ENCODE peak calls at places on chromosomes 2 and 18, in nine cellular contexts. W is psoas muscle, K is right lobe of liver, L is spleen, T is tibial nerve, C is sigmoid colon, M is heart left ventricle, G is dorsolateral prefrontal cortex, J is mesendoderm. U is an unnamed sample. For H3K27me3, the result is how much of the 10 kb centered on the place peaks cover.

GRCh38 chr2:121185571-121186074 is 99.4 kb downstream of the TFCP2L1 start:
- DNase-seq in G (peak), M (no peak), K (no peak), W (no peak), T (no peak), J (no peak), C (no peak), L (no peak), U (peak)

GRCh38 chr2:64942693-64943092 is 46.5 kb upstream of the SLC1A4 start:
- DNase-seq in T (no peak), M (no peak), L (no peak), W (peak), K (no peak), C (no peak), J (no peak), G (no peak), U (no peak)

GRCh38 chr2:64832926-64833325 is 156.3 kb upstream of the SLC1A4 start:
- DNase-seq in C (no peak), L (no peak), K (no peak), M (no peak), J (no peak), G (no peak), W (no peak), T (no peak), U (peak)

GRCh38 chr2:204665244-204665643 is 120.0 kb downstream of the PARD3B start:
- DNase-seq in W (no peak), M (no peak), L (no peak), C (no peak), J (peak), G (no peak), T (no peak), K (no peak), U (peak)

GRCh38 chr18:362914-363295 is 95.1 kb upstream of the THOC1 start:
- DNase-seq in M (no peak), W (no peak), L (no peak), T (no peak), J (no peak), K (no peak), C (no peak), G (no peak), U (no peak)

GRCh38 chr2:24820175-24820513 is 26.9 kb downstream of the CENPO start:
- DNase-seq in J (no peak), K (no peak), W (no peak), C (no peak), M (no peak), L (no peak), T (no peak), G (no peak), U (no peak)

GRCh38 chr2:74415762-74416395 is 5.5 kb downstream of the C2orf81 start:
- DNase-seq in J (no peak), K (no peak), T (no peak), G (no peak), W (no peak), L (no peak), C (no peak), M (no peak), U (no peak)

GRCh38 chr2:68734176-68734575 is 435 bp upstream of the ARHGAP25 start:
- DNase-seq in G (no peak), L (no peak), T (no peak), K (no peak), W (no peak), C (no peak), J (no peak), M (no peak), U (no peak)

GRCh38 chr2:228689049-228689448 is 507.6 kb upstream of the SPHKAP start:
- DNase-seq in W (no peak), M (no peak), C (no peak), J (peak), K (no peak), G (no peak), T (no peak), L (no peak), U (no peak)

GRCh38 chr2:62787381-62787780 is 81.9 kb downstream of the EHBP1 start:
- DNase-seq in C (no peak), T (no peak), K (no peak), W (no peak), G (no peak), J (peak), L (no peak), M (no peak), U (peak)

GRCh38 chr2:102806250-102806837 is 44.5 kb downstream of the TMEM182 start:
- DNase-seq in J (peak), W (peak), G (peak), K (peak), T (peak), C (peak), M (peak), L (no peak), U (peak)

GRCh38 chr18:654601-655000 is 2.9 kb upstream of the TYMS start:
- DNase-seq in W (no peak), J (no peak), L (no peak), G (no peak), K (no peak), M (no peak), T (no peak), C (no peak), U (no peak)

GRCh38 chr2:206212673-206213513 is 53.2 kb downstream of the EEF1B2 start:
- DNase-seq in M (no peak), T (no peak), K (no peak), C (no peak), J (peak), W (no peak), L (no peak), G (no peak), U (peak)

GRCh38 chr2:231521443-231521842 is 8.8 kb downstream of the NMUR1 start:
- DNase-seq in C (peak), T (no peak), G (no peak), M (no peak), L (no peak), J (no peak), K (no peak), W (no peak), U (no peak)

GRCh38 chr18:6755107-6755506 is 25.6 kb downstream of the ARHGAP28 start:
- DNase-seq in G (no peak), L (no peak), C (no peak), T (no peak), W (no peak), J (no peak), K (no peak), M (no peak), U (no peak)

GRCh38 chr2:26615336-26616031 is 25.7 kb downstream of the CIB4 start:
- DNase-seq in G (no peak), K (no peak), T (no peak), W (no peak), J (peak), C (peak), M (no peak), L (no peak), U (no peak)

GRCh38 chr2:191845248-191845715 is 1.6 kb downstream of the CAVIN2 start:
- DNase-seq in M (peak), L (peak), W (peak), C (peak), G (no peak), T (no peak), K (no peak), J (no peak), U (no peak)

GRCh38 chr2:216545359-216545758 is 46.7 kb downstream of the RPL37A start:
- DNase-seq in W (no peak), G (no peak), M (no peak), L (no peak), K (no peak), T (no peak), J (peak), C (no peak), U (no peak)

GRCh38 chr2:168528469-168528868 is 72.4 kb downstream of the CERS6 start:
- DNase-seq in L (no peak), C (no peak), K (no peak), M (no peak), T (no peak), W (no peak), G (no peak), J (no peak), U (no peak)

GRCh38 chr2:46555011-46555410 is 75.6 kb downstream of the TMEM247 start:
- DNase-seq in G (no peak), L (no peak), W (no peak), M (no peak), C (no peak), J (peak), K (no peak), T (no peak), U (no peak)

GRCh38 chr2:183519371-183520056 is 395.3 kb downstream of the NUP35 start:
- DNase-seq in W (no peak), J (no peak), T (no peak), K (no peak), C (no peak), M (no peak), G (no peak), L (no peak), U (no peak)

GRCh38 chr2:155442755-155443372 is 744.4 kb downstream of the KCNJ3 start:
- DNase-seq in C (no peak), W (no peak), L (no peak), M (no peak), G (no peak), T (no peak), K (no peak), J (no peak), U (peak)

GRCh38 chr2:42045389-42045788 is 2.4 kb upstream of the PKDCC start:
- DNase-seq in M (no peak), K (no peak), T (no peak), L (no peak), W (no peak), C (no peak), J (no peak), G (no peak), U (no peak)
- H3K27me3 ChIP-seq in M (under half), K (under half), T (under half), L (under half), W (under half), C (under half), J (under half), G (under half), U (half or more)

GRCh38 chr18:57440331-57441101 is 5.3 kb downstream of the ONECUT2 start:
- DNase-seq in J (peak), K (no peak), W (no peak), M (no peak), C (no peak), L (no peak), T (no peak), G (peak), U (no peak)
- H3K27me3 ChIP-seq in J (half or more), K (under half), W (half or more), M (half or more), C (half or more), L (under half), T (half or more), G (half or more), U (half or more)

GRCh38 chr2:239286901-239287300 is 113.9 kb downstream of the HDAC4 start:
- DNase-seq in T (no peak), W (peak), L (peak), G (peak), C (peak), K (no peak), M (no peak), J (no peak), U (no peak)
- H3K27me3 ChIP-seq in T (under half), W (under half), L (under half), G (under half), C (under half), K (under half), M (under half), J (under half), U (under half)

DNA sequence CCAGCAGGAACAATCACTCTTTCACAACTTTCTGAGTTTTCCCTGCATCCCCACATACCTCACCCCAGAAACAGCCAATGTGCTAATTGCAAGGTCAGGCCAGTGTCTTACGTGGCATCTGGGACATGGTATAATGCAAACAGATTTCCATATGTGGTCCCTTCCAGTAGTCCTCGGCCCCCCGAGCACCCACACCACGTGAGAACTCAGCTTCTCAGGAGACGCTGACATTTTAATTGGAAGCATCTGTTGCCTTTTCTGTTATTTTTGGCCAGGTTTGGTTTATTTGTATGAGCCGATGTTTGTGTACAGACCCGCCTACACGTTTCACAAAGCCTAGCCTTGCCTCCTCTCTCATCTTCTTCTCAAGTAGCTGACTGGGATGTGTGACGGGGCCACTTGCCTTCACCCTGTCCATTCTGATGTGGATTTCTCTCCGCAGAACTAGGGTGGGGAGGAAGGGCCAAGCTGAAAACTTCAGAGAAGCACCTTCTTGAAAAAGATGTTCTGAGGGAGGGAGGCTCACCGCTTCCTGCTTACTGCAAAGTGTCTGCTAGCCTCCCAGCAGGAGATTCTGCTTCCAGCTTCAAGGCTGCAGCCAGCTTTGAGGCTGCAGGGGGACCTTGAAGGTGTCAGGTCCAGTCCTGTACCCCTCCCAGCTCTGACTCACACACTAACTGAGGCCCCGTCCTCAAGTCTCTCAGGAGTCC is 109.6 kb upstream of the SLC14A2 start:
- DNase-seq in J (peak), K (no peak), W (no peak), T (no peak), M (peak), L (no peak), C (no peak), G (no peak), U (no peak)
- H3K27me3 ChIP-seq in J (under half), K (under half), W (under half), T (under half), M (under half), L (under half), C (under half), G (under half), U (half or more)

U was measured in foreskin keratinocyte.